ENCODE peak calls at places on chromosomes 5 and 9, in nine cellular contexts. One of them, this sample, is unnamed.
A peak's percentile ranks its signal among the peaks of the same experiment; 100 is the strongest.

GRCh38 chr5:53422539-53422938 is 57.9 kb upstream of the FST start:
- DNase-seq in NCI-H345: no peak
- DNase-seq in caudate nucleus: no peak
- DNase-seq in GM12865: peak; percentile 38
- DNase-seq in NT2/D1: no peak
- DNase-seq in activated T-helper 1 cell treated with Interleukin-2 at 50 U/mL for 16 hours: no peak
- DNase-seq in epithelial cell of esophagus: peak; percentile 55
- DNase-seq in Daoy: peak; percentile 24
- DNase-seq in islet precursor cell: no peak
- DNase-seq in this sample: no peak

GRCh38 chr9:130860458-130861316 is 25.6 kb downstream of the ABL1 start:
- DNase-seq in NT2/D1: no peak
- DNase-seq in epithelial cell of esophagus: peak; percentile 87
- DNase-seq in activated T-helper 1 cell treated with Interleukin-2 at 50 U/mL for 16 hours: no peak
- DNase-seq in NCI-H345: no peak
- DNase-seq in GM12865: no peak
- DNase-seq in islet precursor cell: peak; percentile 92
- DNase-seq in Daoy: peak; percentile 99
- DNase-seq in caudate nucleus: no peak
- DNase-seq in this sample: peak; percentile 96

GRCh38 chr9:100575765-100576368 is 2.0 kb upstream of the CAVIN4 start:
- DNase-seq in activated T-helper 1 cell treated with Interleukin-2 at 50 U/mL for 16 hours: no peak
- DNase-seq in Daoy: peak; percentile 69
- DNase-seq in caudate nucleus: no peak
- DNase-seq in GM12865: no peak
- DNase-seq in epithelial cell of esophagus: peak; percentile 40
- DNase-seq in NCI-H345: no peak
- DNase-seq in NT2/D1: no peak
- DNase-seq in islet precursor cell: no peak
- DNase-seq in this sample: no peak

GRCh38 chr5:41418220-41419031 is 92.0 kb downstream of the PLCXD3 start:
- DNase-seq in Daoy: no peak
- DNase-seq in islet precursor cell: peak; percentile 57
- DNase-seq in NT2/D1: peak; percentile 6
- DNase-seq in epithelial cell of esophagus: no peak
- DNase-seq in activated T-helper 1 cell treated with Interleukin-2 at 50 U/mL for 16 hours: no peak
- DNase-seq in caudate nucleus: no peak
- DNase-seq in GM12865: no peak
- DNase-seq in NCI-H345: no peak
- DNase-seq in this sample: no peak

GRCh38 chr5:144247131-144247530 is 76.5 kb downstream of the KCTD16 start:
- DNase-seq in caudate nucleus: no peak
- DNase-seq in Daoy: no peak
- DNase-seq in epithelial cell of esophagus: no peak
- DNase-seq in islet precursor cell: peak; percentile 81
- DNase-seq in NCI-H345: peak; percentile 59
- DNase-seq in NT2/D1: no peak
- DNase-seq in GM12865: no peak
- DNase-seq in activated T-helper 1 cell treated with Interleukin-2 at 50 U/mL for 16 hours: no peak
- DNase-seq in this sample: peak; percentile 15

GRCh38 chr5:153755913-153756500 is 265.5 kb downstream of the GRIA1 start:
- DNase-seq in GM12865: no peak
- DNase-seq in Daoy: no peak
- DNase-seq in caudate nucleus: no peak
- DNase-seq in NCI-H345: no peak
- DNase-seq in epithelial cell of esophagus: no peak
- DNase-seq in NT2/D1: no peak
- DNase-seq in activated T-helper 1 cell treated with Interleukin-2 at 50 U/mL for 16 hours: no peak
- DNase-seq in islet precursor cell: no peak
- DNase-seq in this sample: no peak

GRCh38 chr9:137973829-137974416 is 96.3 kb downstream of the CACNA1B start:
- DNase-seq in Daoy: no peak
- DNase-seq in islet precursor cell: peak; percentile 31
- DNase-seq in epithelial cell of esophagus: no peak
- DNase-seq in GM12865: no peak
- DNase-seq in activated T-helper 1 cell treated with Interleukin-2 at 50 U/mL for 16 hours: no peak
- DNase-seq in caudate nucleus: no peak
- DNase-seq in NT2/D1: no peak
- DNase-seq in NCI-H345: no peak
- DNase-seq in this sample: no peak

GRCh38 chr5:75320341-75320740 is 16.7 kb upstream of the HMGCR start:
- DNase-seq in GM12865: no peak
- DNase-seq in activated T-helper 1 cell treated with Interleukin-2 at 50 U/mL for 16 hours: no peak
- DNase-seq in epithelial cell of esophagus: no peak
- DNase-seq in NCI-H345: no peak
- DNase-seq in islet precursor cell: no peak
- DNase-seq in NT2/D1: no peak
- DNase-seq in Daoy: no peak
- DNase-seq in caudate nucleus: no peak
- DNase-seq in this sample: no peak

GRCh38 chr5:156716981-156717380 is 133.1 kb upstream of the PPP1R2B start:
- DNase-seq in NCI-H345: no peak
- DNase-seq in caudate nucleus: no peak
- DNase-seq in activated T-helper 1 cell treated with Interleukin-2 at 50 U/mL for 16 hours: no peak
- DNase-seq in NT2/D1: no peak
- DNase-seq in Daoy: no peak
- DNase-seq in GM12865: no peak
- DNase-seq in epithelial cell of esophagus: no peak
- DNase-seq in islet precursor cell: no peak
- DNase-seq in this sample: no peak

GRCh38 chr5:175162036-175162435 is 281.9 kb downstream of the DRD1 start:
- DNase-seq in Daoy: no peak
- DNase-seq in NCI-H345: peak; percentile 82
- DNase-seq in activated T-helper 1 cell treated with Interleukin-2 at 50 U/mL for 16 hours: no peak
- DNase-seq in GM12865: no peak
- DNase-seq in NT2/D1: no peak
- DNase-seq in epithelial cell of esophagus: no peak
- DNase-seq in caudate nucleus: no peak
- DNase-seq in islet precursor cell: no peak
- DNase-seq in this sample: no peak

GRCh38 chr9:98521141-98521540 is 187.6 kb downstream of the GABBR2 start:
- DNase-seq in Daoy: peak; percentile 84
- DNase-seq in NCI-H345: no peak
- DNase-seq in activated T-helper 1 cell treated with Interleukin-2 at 50 U/mL for 16 hours: no peak
- DNase-seq in epithelial cell of esophagus: peak; percentile 77
- DNase-seq in GM12865: no peak
- DNase-seq in caudate nucleus: no peak
- DNase-seq in NT2/D1: no peak
- DNase-seq in islet precursor cell: no peak
- DNase-seq in this sample: no peak

GRCh38 chr5:87079219-87079618 is 188.5 kb upstream of the RASA1 start:
- DNase-seq in GM12865: no peak
- DNase-seq in Daoy: no peak
- DNase-seq in caudate nucleus: no peak
- DNase-seq in NT2/D1: no peak
- DNase-seq in NCI-H345: no peak
- DNase-seq in islet precursor cell: no peak
- DNase-seq in epithelial cell of esophagus: no peak
- DNase-seq in activated T-helper 1 cell treated with Interleukin-2 at 50 U/mL for 16 hours: no peak
- DNase-seq in this sample: no peak

GRCh38 chr5:150457112-150457511 is 7.6 kb upstream of the RPS14 start:
- DNase-seq in activated T-helper 1 cell treated with Interleukin-2 at 50 U/mL for 16 hours: no peak
- DNase-seq in NT2/D1: no peak
- DNase-seq in epithelial cell of esophagus: peak; percentile 45
- DNase-seq in caudate nucleus: no peak
- DNase-seq in NCI-H345: no peak
- DNase-seq in GM12865: peak; percentile 32
- DNase-seq in Daoy: no peak
- DNase-seq in islet precursor cell: no peak
- DNase-seq in this sample: no peak

GRCh38 chr9:132125944-132126720 is 35.7 kb upstream of the NTNG2 start:
- DNase-seq in activated T-helper 1 cell treated with Interleukin-2 at 50 U/mL for 16 hours: no peak
- DNase-seq in epithelial cell of esophagus: peak; percentile 10
- DNase-seq in NCI-H345: no peak
- DNase-seq in NT2/D1: no peak
- DNase-seq in Daoy: peak; percentile 57
- DNase-seq in GM12865: peak; percentile 6
- DNase-seq in caudate nucleus: no peak
- DNase-seq in islet precursor cell: no peak
- DNase-seq in this sample: no peak

GRCh38 chr5:308672-309271 is 12.7 kb upstream of the AHRR start:
- DNase-seq in Daoy: no peak
- DNase-seq in caudate nucleus: no peak
- DNase-seq in GM12865: no peak
- DNase-seq in activated T-helper 1 cell treated with Interleukin-2 at 50 U/mL for 16 hours: no peak
- DNase-seq in epithelial cell of esophagus: peak; percentile 39
- DNase-seq in islet precursor cell: no peak
- DNase-seq in NCI-H345: no peak
- DNase-seq in NT2/D1: no peak
- DNase-seq in this sample: no peak

GRCh38 chr5:105868038-105868775 is 1802.5 kb downstream of the EFNA5 start:
- DNase-seq in Daoy: no peak
- DNase-seq in activated T-helper 1 cell treated with Interleukin-2 at 50 U/mL for 16 hours: no peak
- DNase-seq in NCI-H345: no peak
- DNase-seq in GM12865: no peak
- DNase-seq in NT2/D1: no peak
- DNase-seq in islet precursor cell: no peak
- DNase-seq in epithelial cell of esophagus: peak; percentile 34
- DNase-seq in caudate nucleus: no peak
- DNase-seq in this sample: peak; percentile 15

GRCh38 chr5:74035521-74035937 is 409.5 kb downstream of the ARHGEF28 start:
- DNase-seq in NT2/D1: no peak
- DNase-seq in islet precursor cell: peak; percentile 96
- DNase-seq in NCI-H345: no peak
- DNase-seq in activated T-helper 1 cell treated with Interleukin-2 at 50 U/mL for 16 hours: no peak
- DNase-seq in caudate nucleus: no peak
- DNase-seq in Daoy: peak; percentile 77
- DNase-seq in GM12865: peak; percentile 83
- DNase-seq in epithelial cell of esophagus: peak; percentile 64
- DNase-seq in this sample: peak; percentile 54

GRCh38 chr9:136979769-136980587 is 2.7 kb downstream of the PTGDS start:
- DNase-seq in epithelial cell of esophagus: no peak
- DNase-seq in NT2/D1: no peak
- DNase-seq in NCI-H345: no peak
- DNase-seq in Daoy: no peak
- DNase-seq in caudate nucleus: no peak
- DNase-seq in activated T-helper 1 cell treated with Interleukin-2 at 50 U/mL for 16 hours: no peak
- DNase-seq in islet precursor cell: no peak
- DNase-seq in GM12865: no peak
- DNase-seq in this sample: no peak

GRCh38 chr5:174533771-174534221 is 190.6 kb upstream of the MSX2 start:
- DNase-seq in NT2/D1: no peak
- DNase-seq in GM12865: no peak
- DNase-seq in Daoy: peak; percentile 93
- DNase-seq in epithelial cell of esophagus: peak; percentile 82
- DNase-seq in NCI-H345: no peak
- DNase-seq in islet precursor cell: no peak
- DNase-seq in activated T-helper 1 cell treated with Interleukin-2 at 50 U/mL for 16 hours: no peak
- DNase-seq in caudate nucleus: no peak
- DNase-seq in this sample: peak; percentile 98

GRCh38 chr9:18396102-18396728 is 77.7 kb upstream of the ADAMTSL1 start:
- DNase-seq in activated T-helper 1 cell treated with Interleukin-2 at 50 U/mL for 16 hours: no peak
- DNase-seq in GM12865: peak; percentile 4
- DNase-seq in islet precursor cell: no peak
- DNase-seq in caudate nucleus: no peak
- DNase-seq in Daoy: peak; percentile 15
- DNase-seq in NT2/D1: no peak
- DNase-seq in epithelial cell of esophagus: peak; percentile 33
- DNase-seq in NCI-H345: peak; percentile 54
- DNase-seq in this sample: peak; percentile 23

GRCh38 chr5:159240301-159240870 is 22.7 kb upstream of the UBLCP1 start:
- DNase-seq in NT2/D1: no peak
- DNase-seq in NCI-H345: no peak
- DNase-seq in activated T-helper 1 cell treated with Interleukin-2 at 50 U/mL for 16 hours: no peak
- DNase-seq in caudate nucleus: no peak
- DNase-seq in GM12865: no peak
- DNase-seq in Daoy: peak; percentile 88
- DNase-seq in islet precursor cell: peak; percentile 75
- DNase-seq in epithelial cell of esophagus: peak; percentile 68
- DNase-seq in this sample: peak; percentile 84

GRCh38 chr9:89293014-89293413 is 18.0 kb upstream of the CKS2 start:
- DNase-seq in islet precursor cell: no peak
- DNase-seq in caudate nucleus: no peak
- DNase-seq in NT2/D1: no peak
- DNase-seq in NCI-H345: no peak
- DNase-seq in GM12865: no peak
- DNase-seq in epithelial cell of esophagus: no peak
- DNase-seq in Daoy: no peak
- DNase-seq in activated T-helper 1 cell treated with Interleukin-2 at 50 U/mL for 16 hours: no peak
- DNase-seq in this sample: no peak

GRCh38 chr9:34501889-34502425 is 20.8 kb downstream of the ENHO start:
- DNase-seq in NCI-H345: no peak
- DNase-seq in GM12865: no peak
- DNase-seq in activated T-helper 1 cell treated with Interleukin-2 at 50 U/mL for 16 hours: no peak
- DNase-seq in epithelial cell of esophagus: peak; percentile 11
- DNase-seq in Daoy: peak; percentile 41
- DNase-seq in islet precursor cell: no peak
- DNase-seq in NT2/D1: no peak
- DNase-seq in caudate nucleus: peak; percentile 92
- DNase-seq in this sample: peak; percentile 82

GRCh38 chr5:2759696-2760461 is 8.4 kb upstream of the IRX2 start:
- DNase-seq in NCI-H345: no peak
- DNase-seq in Daoy: peak; percentile 53
- DNase-seq in epithelial cell of esophagus: peak; percentile 66
- DNase-seq in islet precursor cell: no peak
- DNase-seq in GM12865: no peak
- DNase-seq in caudate nucleus: no peak
- DNase-seq in activated T-helper 1 cell treated with Interleukin-2 at 50 U/mL for 16 hours: no peak
- DNase-seq in NT2/D1: no peak
- DNase-seq in this sample: no peak

GRCh38 chr9:36218411-36218901 is 27.7 kb downstream of the CLTA start:
- DNase-seq in caudate nucleus: no peak
- DNase-seq in islet precursor cell: no peak
- DNase-seq in Daoy: no peak
- DNase-seq in NT2/D1: no peak
- DNase-seq in epithelial cell of esophagus: no peak
- DNase-seq in activated T-helper 1 cell treated with Interleukin-2 at 50 U/mL for 16 hours: no peak
- DNase-seq in GM12865: no peak
- DNase-seq in NCI-H345: no peak
- DNase-seq in this sample: no peak

GRCh38 chr9:81108391-81108790 is 581.0 kb downstream of the TLE1 start:
- DNase-seq in activated T-helper 1 cell treated with Interleukin-2 at 50 U/mL for 16 hours: no peak
- DNase-seq in caudate nucleus: no peak
- DNase-seq in GM12865: no peak
- DNase-seq in islet precursor cell: no peak
- DNase-seq in Daoy: peak; percentile 11
- DNase-seq in NT2/D1: no peak
- DNase-seq in epithelial cell of esophagus: peak; percentile 49
- DNase-seq in NCI-H345: no peak
- DNase-seq in this sample: no peak

GRCh38 chr5:89351232-89351631 is 468.2 kb upstream of the MEF2C start:
- DNase-seq in GM12865: no peak
- DNase-seq in caudate nucleus: no peak
- DNase-seq in activated T-helper 1 cell treated with Interleukin-2 at 50 U/mL for 16 hours: no peak
- DNase-seq in epithelial cell of esophagus: peak; percentile 15
- DNase-seq in NCI-H345: no peak
- DNase-seq in NT2/D1: no peak
- DNase-seq in islet precursor cell: no peak
- DNase-seq in Daoy: peak; percentile 19
- DNase-seq in this sample: peak; percentile 30

GRCh38 chr5:123182072-123182471 is 93.0 kb downstream of the PRDM6 start:
- DNase-seq in epithelial cell of esophagus: no peak
- DNase-seq in GM12865: no peak
- DNase-seq in NCI-H345: no peak
- DNase-seq in islet precursor cell: no peak
- DNase-seq in NT2/D1: no peak
- DNase-seq in Daoy: no peak
- DNase-seq in activated T-helper 1 cell treated with Interleukin-2 at 50 U/mL for 16 hours: no peak
- DNase-seq in caudate nucleus: no peak
- DNase-seq in this sample: no peak

GRCh38 chr9:93082841-93083411 is 13.1 kb upstream of the CARD19 start:
- DNase-seq in Daoy: no peak
- DNase-seq in epithelial cell of esophagus: no peak
- DNase-seq in caudate nucleus: no peak
- DNase-seq in activated T-helper 1 cell treated with Interleukin-2 at 50 U/mL for 16 hours: no peak
- DNase-seq in GM12865: no peak
- DNase-seq in islet precursor cell: peak; percentile 52
- DNase-seq in NT2/D1: no peak
- DNase-seq in NCI-H345: no peak
- DNase-seq in this sample: no peak

GRCh38 chr5:10555134-10555733 is 8.6 kb upstream of the ANKRD33B start:
- DNase-seq in activated T-helper 1 cell treated with Interleukin-2 at 50 U/mL for 16 hours: no peak
- DNase-seq in Daoy: peak; percentile 93
- DNase-seq in islet precursor cell: peak; percentile 98
- DNase-seq in epithelial cell of esophagus: peak; percentile 64
- DNase-seq in caudate nucleus: no peak
- DNase-seq in NT2/D1: no peak
- DNase-seq in NCI-H345: peak; percentile 91
- DNase-seq in GM12865: no peak
- DNase-seq in this sample: peak; percentile 88

GRCh38 chr5:94240064-94240463 is 378.3 kb downstream of the KIAA0825 start:
- DNase-seq in Daoy: no peak
- DNase-seq in caudate nucleus: no peak
- DNase-seq in NCI-H345: no peak
- DNase-seq in epithelial cell of esophagus: no peak
- DNase-seq in activated T-helper 1 cell treated with Interleukin-2 at 50 U/mL for 16 hours: no peak
- DNase-seq in NT2/D1: no peak
- DNase-seq in islet precursor cell: no peak
- DNase-seq in GM12865: no peak
- DNase-seq in this sample: no peak